ENCODE peak calls at places on chromosomes 2 and 18, in six cellular contexts. D, F, W, P, J and K are unnamed samples.

GRCh38 chr2:165899311-165899710 is 54.3 kb downstream of the TTC21B start:
- ATAC-seq in W (no peak), J (no peak), F (no peak), D (no peak), P (no peak), K (no peak)

GRCh38 chr2:161010503-161010902 is 149.7 kb upstream of the TANK start:
- ATAC-seq in P (no peak), J (peak), W (no peak), D (no peak), F (peak), K (no peak)

GRCh38 chr18:36771246-36771645 is 57.6 kb downstream of the TPGS2 start:
- ATAC-seq in P (no peak), D (no peak), F (no peak), W (peak), J (no peak), K (no peak)

GRCh38 chr2:23492941-23493340 is 108.0 kb downstream of the KLHL29 start:
- ATAC-seq in W (no peak), J (no peak), D (no peak), P (no peak), F (peak), K (no peak)

GRCh38 chr2:108916397-108917077 is 72.5 kb downstream of the EDAR start:
- ATAC-seq in W (no peak), F (peak), P (no peak), J (no peak), D (no peak), K (no peak)

GRCh38 chr2:235768606-235769005 is 274.8 kb downstream of the AGAP1 start:
- ATAC-seq in P (no peak), D (no peak), W (no peak), J (no peak), F (no peak), K (no peak)

GRCh38 chr2:46075848-46076247 is 221.4 kb upstream of the EPAS1 start:
- ATAC-seq in W (no peak), F (no peak), D (no peak), P (no peak), J (no peak), K (no peak)

GRCh38 chr18:62329676-62330454 is 4.8 kb downstream of the TNFRSF11A start:
- ATAC-seq in W (peak), J (no peak), F (peak), D (no peak), P (peak), K (no peak)

GRCh38 chr2:169526451-169526850 is 16.9 kb downstream of the KLHL41 start:
- ATAC-seq in W (no peak), F (no peak), P (no peak), J (no peak), D (no peak), K (no peak)

GRCh38 chr2:194452504-194452903 is 1204.5 kb upstream of the SLC39A10 start:
- ATAC-seq in P (no peak), J (no peak), W (no peak), F (no peak), D (no peak), K (no peak)

GRCh38 chr2:162072976-162073775 is 839 bp downstream of the DPP4 start:
- ATAC-seq in J (no peak), W (peak), D (peak), P (no peak), F (peak), K (peak)

GRCh38 chr2:37616674-37616999 is 54.8 kb downstream of the CDC42EP3 start:
- ATAC-seq in J (peak), P (no peak), D (peak), W (peak), F (no peak), K (no peak)

GRCh38 chr2:164620873-164621760 is at the start of gene GRB14:
- ATAC-seq in W (no peak), F (peak), J (no peak), P (peak), D (peak), K (peak)
- TF ChIP-seq EP300 in W (no peak), F (peak), J (no peak), P (no peak), D (no peak), K (no peak)

GRCh38 chr2:60294901-60295590 is 258.4 kb downstream of the BCL11A start:
- ATAC-seq in P (no peak), J (no peak), D (no peak), F (peak), W (no peak), K (no peak)

GRCh38 chr2:60295591-60295962 is 257.9 kb downstream of the BCL11A start:
- ATAC-seq in W (no peak), P (no peak), F (peak), J (peak), D (no peak), K (no peak)

GRCh38 chr2:60297296-60298010 is 256.0 kb downstream of the BCL11A start:
- ATAC-seq in P (no peak), J (peak), D (peak), F (no peak), W (no peak), K (no peak)

GRCh38 chr2:60299179-60299578 is 254.3 kb downstream of the BCL11A start:
- ATAC-seq in D (no peak), J (no peak), P (no peak), W (no peak), F (no peak), K (no peak)

GRCh38 chr2:60296219-60296955 is 257.1 kb downstream of the BCL11A start:
- ATAC-seq in J (no peak), W (no peak), F (no peak), P (no peak), D (no peak), K (no peak)
- TF ChIP-seq EP300 in J (no peak), W (no peak), F (no peak), P (no peak), D (no peak), K (no peak)

DNA sequence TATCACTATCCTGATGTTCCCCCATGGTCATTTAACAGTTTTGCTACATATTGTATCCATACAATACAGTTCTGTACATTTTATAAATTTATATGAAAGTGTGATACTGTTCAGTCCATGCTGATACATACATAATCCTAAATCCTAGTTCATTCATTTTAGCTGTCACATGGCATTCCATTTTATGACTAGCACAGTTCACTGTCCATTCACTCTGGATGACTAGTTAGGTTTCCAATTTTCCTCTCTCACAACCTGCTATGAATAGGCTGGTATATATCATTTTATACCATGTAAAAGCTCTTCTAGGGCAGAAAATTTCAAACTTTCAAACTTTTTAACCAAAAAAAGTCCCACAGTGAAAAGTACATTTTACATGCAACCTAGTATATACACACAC is 15.2 kb downstream of the SMAD2 start:
- ATAC-seq in W (no peak), D (no peak), P (no peak), J (no peak), F (no peak), K (no peak)
- TF ChIP-seq EP300 in W (no peak), D (no peak), P (no peak), J (no peak), F (no peak), K (no peak)

DNA sequence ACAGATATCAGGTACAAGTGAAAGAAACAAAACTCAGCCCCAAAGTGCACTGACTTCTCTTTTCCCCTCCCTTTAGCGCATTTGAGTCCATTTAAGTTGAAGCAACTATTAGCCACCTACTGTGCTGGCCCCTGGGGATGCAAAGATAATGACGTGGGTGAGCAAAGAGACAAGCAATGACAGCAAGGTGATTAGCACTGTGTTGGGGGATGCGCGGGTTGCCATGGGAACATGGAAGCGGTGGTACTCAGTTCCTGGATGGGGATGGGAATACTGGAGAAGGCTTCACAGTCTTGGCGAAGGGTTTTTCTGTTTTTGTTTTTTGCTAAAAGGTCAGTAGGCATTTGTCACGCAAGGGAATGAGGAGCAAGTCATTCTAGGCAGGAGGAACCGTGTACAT is 205.8 kb downstream of the LDLRAD4 start:
- ATAC-seq in F (no peak), W (no peak), D (no peak), P (no peak), J (no peak), K (no peak)
- TF ChIP-seq EP300 in F (no peak), W (no peak), D (no peak), P (no peak), J (no peak), K (no peak)

DNA sequence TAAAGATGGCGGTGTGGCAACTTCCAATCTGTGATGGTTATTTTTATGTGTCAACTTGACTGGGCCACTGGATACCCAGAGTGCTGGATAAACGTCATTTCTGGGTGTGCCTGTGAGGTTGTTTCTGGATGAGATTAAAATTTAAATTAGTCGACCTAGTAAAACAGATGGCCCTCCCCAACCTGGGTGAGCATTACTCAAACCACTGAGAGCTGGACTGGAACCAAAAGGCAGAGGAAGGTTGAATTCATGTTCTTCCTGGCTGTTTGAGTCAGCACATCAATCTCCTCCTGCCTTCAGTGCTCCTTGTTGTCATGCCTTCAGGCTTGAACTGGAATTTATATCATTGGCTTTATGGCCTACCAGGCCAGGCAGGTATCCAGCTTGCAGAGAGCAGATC is 190.8 kb upstream of the RGPD4 start:
- ATAC-seq in W (no peak), P (no peak), F (no peak), D (no peak), J (no peak), K (no peak)
- TF ChIP-seq EP300 in W (no peak), P (no peak), F (no peak), D (no peak), J (no peak), K (no peak)